ENCODE peak calls at places on chromosomes 12 and 14, in four cellular contexts. One of them, this sample, is unnamed.
A peak's percentile ranks its signal among the peaks of the same experiment; 100 is the strongest.

GRCh38 chr14:101103321-101103901 is 199.9 kb upstream of the RTL1 start:
- DNase-seq in tibial artery: peak; percentile 12
- DNase-seq in left ventricle myocardium inferior: no peak
- DNase-seq in heart right ventricle: no peak
- DNase-seq in this sample: no peak

GRCh38 chr12:59193476-59194050 is 273.3 kb upstream of the LRIG3 start:
- DNase-seq in left ventricle myocardium inferior: no peak
- DNase-seq in heart right ventricle: no peak
- DNase-seq in tibial artery: no peak
- DNase-seq in this sample: no peak

GRCh38 chr12:60191676-60192359 is 596.0 kb downstream of the SLC16A7 start:
- DNase-seq in left ventricle myocardium inferior: no peak
- DNase-seq in heart right ventricle: no peak
- DNase-seq in tibial artery: no peak
- DNase-seq in this sample: no peak

GRCh38 chr12:44654641-44655625 is 221.2 kb downstream of the NELL2 start:
- DNase-seq in tibial artery: no peak
- DNase-seq in heart right ventricle: no peak
- DNase-seq in left ventricle myocardium inferior: no peak
- DNase-seq in this sample: no peak

GRCh38 chr12:19643635-19644034 is 204.3 kb downstream of the AEBP2 start:
- DNase-seq in left ventricle myocardium inferior: no peak
- DNase-seq in tibial artery: no peak
- DNase-seq in heart right ventricle: no peak
- DNase-seq in this sample: no peak

GRCh38 chr12:49000346-49000745 is 1.2 kb upstream of the DDN start:
- DNase-seq in left ventricle myocardium inferior: no peak
- DNase-seq in tibial artery: no peak
- DNase-seq in heart right ventricle: no peak
- DNase-seq in this sample: no peak

GRCh38 chr14:31692376-31692781 is 131.2 kb downstream of the NUBPL start:
- DNase-seq in tibial artery: no peak
- DNase-seq in left ventricle myocardium inferior: no peak
- DNase-seq in heart right ventricle: peak; percentile 11
- DNase-seq in this sample: no peak

GRCh38 chr14:64943981-64944520 is 1.5 kb upstream of the GPX2 start:
- DNase-seq in heart right ventricle: no peak
- DNase-seq in tibial artery: no peak
- DNase-seq in left ventricle myocardium inferior: no peak
- DNase-seq in this sample: no peak

GRCh38 chr12:128783129-128783574 is 40.6 kb downstream of the SLC15A4 start:
- DNase-seq in tibial artery: no peak
- DNase-seq in left ventricle myocardium inferior: no peak
- DNase-seq in heart right ventricle: no peak
- DNase-seq in this sample: peak; percentile 79

DNA sequence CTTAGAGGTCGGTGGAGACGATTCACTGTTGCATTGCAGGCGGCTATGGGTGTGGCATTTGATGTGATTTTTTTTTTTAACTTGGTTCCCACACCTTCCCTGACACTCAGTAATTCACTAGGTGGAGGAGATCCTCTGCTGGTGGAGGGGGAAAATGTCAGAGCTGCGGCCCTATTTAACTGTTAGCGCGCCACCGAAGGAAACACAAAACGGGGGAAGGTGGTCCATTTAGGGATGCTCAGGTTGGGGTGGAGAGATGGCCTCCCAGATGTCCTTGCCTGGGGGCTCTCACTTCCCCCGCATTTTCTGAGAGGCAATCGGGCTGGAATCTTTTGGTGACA is 4.3 kb upstream of the HOXC12 start:
- DNase-seq in left ventricle myocardium inferior: no peak
- DNase-seq in heart right ventricle: no peak
- DNase-seq in tibial artery: no peak
- DNase-seq in this sample: no peak
- H3K27me3 ChIP-seq in left ventricle myocardium inferior: peaks cover 100% of the 10 kb centered on the region
- H3K27me3 ChIP-seq in heart right ventricle: peaks cover 99% of the 10 kb centered on the region
- H3K27me3 ChIP-seq in tibial artery: peaks cover 5% of the 10 kb centered on the region
- H3K27me3 ChIP-seq in this sample: no peaks in the 10 kb centered on the region

GRCh38 chr12:120249266-120249874 is 16.2 kb downstream of the PXN start:
- DNase-seq in heart right ventricle: peak; percentile 36
- DNase-seq in left ventricle myocardium inferior: no peak
- DNase-seq in tibial artery: no peak
- DNase-seq in this sample: peak; percentile 63
- H3K4me1 ChIP-seq in heart right ventricle: peaks cover 30% of the 10 kb centered on the region
- H3K4me1 ChIP-seq in left ventricle myocardium inferior: peaks cover 98% of the 10 kb centered on the region
- H3K4me1 ChIP-seq in tibial artery: no peaks in the 10 kb centered on the region
- H3K4me1 ChIP-seq in this sample: peaks cover 83% of the 10 kb centered on the region

GRCh38 chr12:53927220-53928029 is 11.2 kb upstream of the HOXC13 start:
- DNase-seq in left ventricle myocardium inferior: no peak
- DNase-seq in tibial artery: no peak
- DNase-seq in heart right ventricle: no peak
- DNase-seq in this sample: no peak

GRCh38 chr12:53931844-53932581 is 6.6 kb upstream of the HOXC13 start:
- DNase-seq in heart right ventricle: no peak
- DNase-seq in left ventricle myocardium inferior: no peak
- DNase-seq in tibial artery: no peak
- DNase-seq in this sample: no peak

GRCh38 chr12:53928054-53928879 is 10.4 kb upstream of the HOXC13 start:
- DNase-seq in heart right ventricle: no peak
- DNase-seq in left ventricle myocardium inferior: no peak
- DNase-seq in tibial artery: no peak
- DNase-seq in this sample: peak; percentile 39

GRCh38 chr12:53930591-53931255 is 7.9 kb upstream of the HOXC13 start:
- DNase-seq in heart right ventricle: no peak
- DNase-seq in tibial artery: no peak
- DNase-seq in left ventricle myocardium inferior: no peak
- DNase-seq in this sample: no peak

DNA sequence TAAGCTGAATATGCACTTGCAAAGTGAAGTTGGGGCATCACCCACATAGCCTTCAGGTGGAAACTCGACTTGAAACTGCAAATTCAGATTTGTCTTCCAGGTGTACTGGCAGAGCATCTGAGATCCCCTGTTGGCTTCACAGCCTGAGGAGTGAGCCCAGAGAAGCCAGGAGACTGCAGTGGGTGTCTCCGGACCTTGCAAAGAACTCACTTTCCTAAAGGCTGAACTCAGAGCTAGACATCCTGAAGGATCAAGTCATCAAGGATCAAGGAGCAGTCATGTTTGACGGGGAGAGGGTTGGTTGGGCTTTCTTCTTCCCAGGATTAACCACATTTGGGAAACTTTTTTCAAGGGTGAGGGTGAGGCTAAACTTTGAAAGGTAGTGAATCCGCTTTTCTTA is 9.1 kb upstream of the HOXC13 start:
- DNase-seq in tibial artery: no peak
- DNase-seq in left ventricle myocardium inferior: no peak
- DNase-seq in heart right ventricle: no peak
- DNase-seq in this sample: no peak
- H3K27me3 ChIP-seq in tibial artery: peaks cover 10% of the 10 kb centered on the region
- H3K27me3 ChIP-seq in left ventricle myocardium inferior: peaks cover 100% of the 10 kb centered on the region
- H3K27me3 ChIP-seq in heart right ventricle: peaks cover 100% of the 10 kb centered on the region
- H3K27me3 ChIP-seq in this sample: peaks cover 21% of the 10 kb centered on the region

DNA sequence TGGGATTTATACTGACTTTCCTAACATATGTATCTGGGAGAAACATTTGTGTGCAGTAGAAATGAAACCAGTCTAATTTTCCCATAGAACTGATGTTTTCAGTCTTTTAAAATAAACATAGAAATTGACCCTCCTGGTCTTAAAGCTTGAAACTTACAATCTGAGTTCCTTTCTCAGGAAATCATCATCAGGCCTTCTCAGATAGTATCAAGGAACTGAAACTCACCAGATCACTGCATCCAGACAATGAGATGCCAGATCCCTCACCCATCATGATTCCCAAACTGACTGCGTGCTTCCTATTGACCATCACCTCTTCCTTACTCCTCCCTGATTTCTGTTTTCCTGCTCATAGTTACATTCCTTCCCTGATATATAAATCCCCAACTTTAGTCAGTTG is 195.0 kb upstream of the AMIGO2 start:
- DNase-seq in left ventricle myocardium inferior: no peak
- DNase-seq in tibial artery: no peak
- DNase-seq in heart right ventricle: no peak
- DNase-seq in this sample: no peak
- H3K4me1 ChIP-seq in left ventricle myocardium inferior: peaks cover 21% of the 10 kb centered on the region
- H3K4me1 ChIP-seq in tibial artery: no peaks in the 10 kb centered on the region
- H3K4me1 ChIP-seq in heart right ventricle: peaks cover 6% of the 10 kb centered on the region
- H3K4me1 ChIP-seq in this sample: peaks cover 70% of the 10 kb centered on the region

GRCh38 chr12:132342828-132343227 is 13.4 kb upstream of the GALNT9 start:
- DNase-seq in left ventricle myocardium inferior: no peak
- DNase-seq in tibial artery: no peak
- DNase-seq in heart right ventricle: no peak
- DNase-seq in this sample: no peak
- H3K27me3 ChIP-seq in left ventricle myocardium inferior: peaks cover 92% of the 10 kb centered on the region
- H3K27me3 ChIP-seq in tibial artery: no peaks in the 10 kb centered on the region
- H3K27me3 ChIP-seq in heart right ventricle: peaks cover 44% of the 10 kb centered on the region
- H3K27me3 ChIP-seq in this sample: peaks cover 22% of the 10 kb centered on the region

GRCh38 chr12:122974274-122974891 is 661 bp upstream of the OGFOD2 start:
- DNase-seq in tibial artery: peak; percentile 99
- DNase-seq in heart right ventricle: peak; percentile 98
- DNase-seq in left ventricle myocardium inferior: peak; percentile 99
- DNase-seq in this sample: peak; percentile 90

GRCh38 chr12:122976648-122976975 is 1.6 kb downstream of the OGFOD2 start:
- DNase-seq in heart right ventricle: no peak
- DNase-seq in tibial artery: no peak
- DNase-seq in left ventricle myocardium inferior: no peak
- DNase-seq in this sample: no peak

GRCh38 chr12:122974892-122975789 is at the start of gene OGFOD2:
- DNase-seq in tibial artery: peak; percentile 89
- DNase-seq in left ventricle myocardium inferior: peak; percentile 93
- DNase-seq in heart right ventricle: peak; percentile 93
- DNase-seq in this sample: peak; percentile 90

GRCh38 chr12:122977153-122977552 is 2.1 kb downstream of the OGFOD2 start:
- DNase-seq in heart right ventricle: no peak
- DNase-seq in left ventricle myocardium inferior: no peak
- DNase-seq in tibial artery: no peak
- DNase-seq in this sample: no peak

DNA sequence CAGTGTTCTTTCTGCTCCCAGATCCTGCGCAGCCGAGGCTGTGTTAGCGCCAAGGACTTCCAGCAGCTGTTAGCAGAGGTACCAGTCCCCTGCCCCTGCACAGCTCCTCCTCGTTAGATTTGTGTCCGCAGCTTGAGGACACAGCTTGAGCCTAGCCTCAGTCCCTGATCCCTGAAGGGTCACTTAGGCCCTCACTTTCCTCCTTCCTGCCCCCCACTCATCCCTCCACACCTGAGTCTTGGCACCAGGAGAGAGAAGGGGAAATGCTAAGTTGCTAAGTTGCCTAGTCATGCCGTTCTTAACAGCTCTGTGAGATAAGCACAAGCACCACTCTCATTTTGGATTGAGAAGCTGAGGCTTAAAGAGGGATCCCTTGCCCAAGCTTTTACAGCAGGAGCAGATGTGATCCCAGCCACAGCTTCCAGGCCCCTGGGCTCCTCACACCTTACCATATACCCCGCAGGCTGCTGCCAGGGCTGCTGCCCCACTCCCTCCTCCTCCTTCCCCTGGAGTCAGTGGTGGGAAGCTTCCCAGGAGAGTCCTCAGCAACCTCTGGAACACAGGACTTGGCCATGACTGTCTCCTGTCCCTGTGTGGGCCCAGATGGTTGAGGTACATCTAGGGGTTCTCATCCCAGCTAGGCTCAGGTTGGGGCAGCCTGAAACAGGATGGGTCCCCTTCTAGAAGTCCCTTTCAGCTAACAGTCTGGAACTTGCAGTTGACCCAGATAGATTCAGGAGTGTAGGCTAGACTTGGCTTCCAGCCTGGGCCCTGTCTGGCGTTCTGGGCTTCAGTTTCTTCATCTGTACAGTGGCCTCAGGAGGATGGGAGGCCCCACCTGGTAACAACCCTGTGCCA is 975 bp downstream of the OGFOD2 start:
- DNase-seq in tibial artery: no peak
- DNase-seq in heart right ventricle: no peak
- DNase-seq in left ventricle myocardium inferior: no peak
- DNase-seq in this sample: no peak
- H3K4me1 ChIP-seq in tibial artery: no peaks in the 10 kb centered on the region
- H3K4me1 ChIP-seq in heart right ventricle: peaks cover 12% of the 10 kb centered on the region
- H3K4me1 ChIP-seq in left ventricle myocardium inferior: peaks cover 69% of the 10 kb centered on the region
- H3K4me1 ChIP-seq in this sample: peaks cover 21% of the 10 kb centered on the region

DNA sequence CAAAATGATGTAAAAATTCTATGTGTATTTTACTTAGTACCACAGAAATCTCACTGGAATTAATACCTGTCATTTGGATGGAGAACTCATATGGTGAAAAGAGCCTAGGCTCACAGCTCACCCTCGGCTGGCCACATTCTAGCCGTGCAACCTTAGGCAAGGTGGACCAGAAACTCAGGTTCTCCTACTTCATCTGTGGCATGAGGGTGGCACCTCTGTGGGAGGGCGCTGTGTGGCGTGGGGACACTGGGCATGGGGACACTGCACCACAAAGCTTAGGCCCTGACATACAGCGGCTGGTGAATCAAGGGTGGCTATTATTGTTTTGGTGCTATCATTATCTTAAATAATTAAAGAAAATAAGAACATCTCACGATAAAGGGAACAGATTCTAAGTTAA is 47.1 kb downstream of the EML1 start:
- DNase-seq in heart right ventricle: no peak
- DNase-seq in left ventricle myocardium inferior: no peak
- DNase-seq in tibial artery: no peak
- DNase-seq in this sample: no peak
- H3K27me3 ChIP-seq in heart right ventricle: no peaks in the 10 kb centered on the region
- H3K27me3 ChIP-seq in left ventricle myocardium inferior: no peaks in the 10 kb centered on the region
- H3K27me3 ChIP-seq in tibial artery: no peaks in the 10 kb centered on the region
- H3K27me3 ChIP-seq in this sample: no peaks in the 10 kb centered on the region